ENCODE peak calls at places on chromosomes 4 and X, in ten cellular contexts. One of them, this sample, is unnamed.

GRCh38 chr4:109434007-109434792 is 585 bp downstream of the SEC24B start:
- DNase-seq in lower leg skin: peak
- DNase-seq in Caco-2: peak
- DNase-seq in upper lobe of left lung: no peak
- DNase-seq in tibial artery: peak
- DNase-seq in chondrocyte: no peak
- DNase-seq in AG09309: no peak
- DNase-seq in GM06990: peak
- DNase-seq in PC-9: no peak
- DNase-seq in lung: peak
- DNase-seq in this sample: peak

GRCh38 chrX:103879339-103879738 is 47.3 kb upstream of the RAB9B start:
- DNase-seq in lung: no peak
- DNase-seq in AG09309: no peak
- DNase-seq in GM06990: no peak
- DNase-seq in Caco-2: no peak
- DNase-seq in chondrocyte: no peak
- DNase-seq in lower leg skin: no peak
- DNase-seq in tibial artery: no peak
- DNase-seq in PC-9: no peak
- DNase-seq in upper lobe of left lung: no peak
- DNase-seq in this sample: no peak

GRCh38 chr4:182144621-182145359 is 98.4 kb upstream of the TENM3 start:
- DNase-seq in chondrocyte: no peak
- DNase-seq in lower leg skin: no peak
- DNase-seq in Caco-2: peak
- DNase-seq in upper lobe of left lung: peak
- DNase-seq in PC-9: no peak
- DNase-seq in AG09309: no peak
- DNase-seq in GM06990: peak
- DNase-seq in tibial artery: no peak
- DNase-seq in lung: no peak
- DNase-seq in this sample: peak

GRCh38 chr4:55358668-55359067 is 12.6 kb downstream of the SRD5A3 start:
- DNase-seq in Caco-2: no peak
- DNase-seq in PC-9: peak
- DNase-seq in lower leg skin: no peak
- DNase-seq in GM06990: peak
- DNase-seq in lung: no peak
- DNase-seq in AG09309: peak
- DNase-seq in tibial artery: no peak
- DNase-seq in chondrocyte: no peak
- DNase-seq in upper lobe of left lung: no peak
- DNase-seq in this sample: no peak

GRCh38 chr4:10354225-10354624 is 103.0 kb downstream of the ZNF518B start:
- DNase-seq in GM06990: no peak
- DNase-seq in upper lobe of left lung: no peak
- DNase-seq in Caco-2: no peak
- DNase-seq in lower leg skin: no peak
- DNase-seq in tibial artery: no peak
- DNase-seq in lung: no peak
- DNase-seq in AG09309: no peak
- DNase-seq in PC-9: peak
- DNase-seq in chondrocyte: no peak
- DNase-seq in this sample: no peak

GRCh38 chr4:37958932-37959331 is 1.3 kb upstream of the PTTG2 start:
- DNase-seq in chondrocyte: no peak
- DNase-seq in upper lobe of left lung: no peak
- DNase-seq in Caco-2: no peak
- DNase-seq in tibial artery: no peak
- DNase-seq in AG09309: no peak
- DNase-seq in GM06990: no peak
- DNase-seq in lower leg skin: no peak
- DNase-seq in PC-9: no peak
- DNase-seq in lung: no peak
- DNase-seq in this sample: no peak

GRCh38 chr4:38979081-38979480 is 53.1 kb downstream of the TMEM156 start:
- DNase-seq in chondrocyte: no peak
- DNase-seq in AG09309: no peak
- DNase-seq in Caco-2: no peak
- DNase-seq in tibial artery: no peak
- DNase-seq in PC-9: no peak
- DNase-seq in GM06990: no peak
- DNase-seq in lung: no peak
- DNase-seq in lower leg skin: no peak
- DNase-seq in upper lobe of left lung: no peak
- DNase-seq in this sample: no peak

GRCh38 chrX:41381685-41382084 is 47.7 kb downstream of the DDX3X start:
- DNase-seq in AG09309: peak
- DNase-seq in tibial artery: peak
- DNase-seq in upper lobe of left lung: no peak
- DNase-seq in chondrocyte: no peak
- DNase-seq in lung: no peak
- DNase-seq in GM06990: no peak
- DNase-seq in PC-9: peak
- DNase-seq in Caco-2: peak
- DNase-seq in lower leg skin: peak
- DNase-seq in this sample: peak

GRCh38 chrX:77160301-77160700 is 286.9 kb upstream of the FGF16 start:
- DNase-seq in chondrocyte: no peak
- DNase-seq in PC-9: no peak
- DNase-seq in lower leg skin: no peak
- DNase-seq in GM06990: peak
- DNase-seq in upper lobe of left lung: peak
- DNase-seq in AG09309: no peak
- DNase-seq in lung: no peak
- DNase-seq in Caco-2: peak
- DNase-seq in tibial artery: no peak
- DNase-seq in this sample: no peak

GRCh38 chrX:140425712-140426395 is 79.0 kb downstream of the SOX3 start:
- DNase-seq in GM06990: no peak
- DNase-seq in tibial artery: no peak
- DNase-seq in chondrocyte: no peak
- DNase-seq in lung: no peak
- DNase-seq in lower leg skin: no peak
- DNase-seq in PC-9: no peak
- DNase-seq in Caco-2: no peak
- DNase-seq in upper lobe of left lung: no peak
- DNase-seq in AG09309: no peak
- DNase-seq in this sample: no peak

GRCh38 chrX:50680990-50681389 is 133.0 kb downstream of the SHROOM4 start:
- DNase-seq in GM06990: no peak
- DNase-seq in lower leg skin: no peak
- DNase-seq in PC-9: no peak
- DNase-seq in tibial artery: no peak
- DNase-seq in AG09309: no peak
- DNase-seq in upper lobe of left lung: no peak
- DNase-seq in chondrocyte: no peak
- DNase-seq in lung: no peak
- DNase-seq in Caco-2: no peak
- DNase-seq in this sample: no peak

GRCh38 chrX:49227726-49228125 is 5.4 kb downstream of the CACNA1F start:
- DNase-seq in AG09309: no peak
- DNase-seq in GM06990: no peak
- DNase-seq in lower leg skin: no peak
- DNase-seq in Caco-2: no peak
- DNase-seq in tibial artery: no peak
- DNase-seq in PC-9: no peak
- DNase-seq in upper lobe of left lung: no peak
- DNase-seq in chondrocyte: no peak
- DNase-seq in lung: no peak
- DNase-seq in this sample: no peak

GRCh38 chr4:152115794-152116193 is 355.0 kb upstream of the GATB start:
- DNase-seq in tibial artery: no peak
- DNase-seq in Caco-2: no peak
- DNase-seq in chondrocyte: no peak
- DNase-seq in lung: no peak
- DNase-seq in GM06990: no peak
- DNase-seq in lower leg skin: no peak
- DNase-seq in AG09309: no peak
- DNase-seq in PC-9: no peak
- DNase-seq in upper lobe of left lung: no peak
- DNase-seq in this sample: no peak

GRCh38 chr4:108592674-108592986 is 27.7 kb upstream of the RPL34 start:
- DNase-seq in Caco-2: no peak
- DNase-seq in lower leg skin: no peak
- DNase-seq in GM06990: no peak
- DNase-seq in chondrocyte: no peak
- DNase-seq in PC-9: no peak
- DNase-seq in lung: no peak
- DNase-seq in AG09309: no peak
- DNase-seq in tibial artery: no peak
- DNase-seq in upper lobe of left lung: no peak
- DNase-seq in this sample: no peak

GRCh38 chrX:1444896-1445480 is 7.7 kb downstream of the ASMTL start:
- DNase-seq in lung: no peak
- DNase-seq in chondrocyte: peak
- DNase-seq in tibial artery: peak
- DNase-seq in lower leg skin: no peak
- DNase-seq in PC-9: no peak
- DNase-seq in GM06990: no peak
- DNase-seq in Caco-2: no peak
- DNase-seq in AG09309: no peak
- DNase-seq in upper lobe of left lung: no peak
- DNase-seq in this sample: peak

DNA sequence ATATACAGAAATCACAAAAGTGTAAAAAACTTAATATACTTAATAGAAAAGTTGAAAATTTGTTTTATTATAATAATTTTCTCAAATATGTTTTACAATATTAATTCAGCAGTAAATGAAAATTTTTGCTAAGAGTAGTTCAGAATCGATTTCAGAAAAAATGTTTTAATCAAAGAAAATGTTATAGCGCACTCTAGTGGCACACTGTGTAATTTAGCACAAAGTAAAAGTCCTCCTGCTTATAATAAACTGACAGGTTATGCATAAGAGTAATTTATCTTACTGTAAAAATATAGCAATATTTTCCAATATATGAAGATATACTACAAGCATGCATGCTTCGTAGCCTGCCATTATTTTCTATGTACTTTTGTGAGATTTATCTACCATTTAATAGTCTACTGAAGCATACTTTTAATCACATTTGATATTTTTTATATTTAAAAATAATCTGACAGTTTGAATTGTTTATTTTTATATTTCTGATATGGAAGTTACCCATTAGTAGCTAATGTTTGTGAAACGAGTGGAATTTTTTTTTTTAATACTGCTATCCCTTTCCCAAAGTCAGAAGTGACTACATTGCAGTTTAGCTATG is 217.9 kb upstream of the KLHL4 start:
- DNase-seq in Caco-2: peak
- DNase-seq in AG09309: peak
- DNase-seq in lung: no peak
- DNase-seq in lower leg skin: no peak
- DNase-seq in GM06990: no peak
- DNase-seq in upper lobe of left lung: no peak
- DNase-seq in PC-9: no peak
- DNase-seq in tibial artery: no peak
- DNase-seq in chondrocyte: no peak
- DNase-seq in this sample: no peak
- TF ChIP-seq CTCF in Caco-2: peak
- TF ChIP-seq CTCF in AG09309: peak
- TF ChIP-seq CTCF in lung: no peak
- TF ChIP-seq CTCF in lower leg skin: no peak
- TF ChIP-seq CTCF in GM06990: peak
- TF ChIP-seq CTCF in upper lobe of left lung: no peak
- TF ChIP-seq CTCF in PC-9: peak
- TF ChIP-seq CTCF in tibial artery: no peak
- TF ChIP-seq CTCF in chondrocyte: peak
- TF ChIP-seq CTCF in this sample: peak

DNA sequence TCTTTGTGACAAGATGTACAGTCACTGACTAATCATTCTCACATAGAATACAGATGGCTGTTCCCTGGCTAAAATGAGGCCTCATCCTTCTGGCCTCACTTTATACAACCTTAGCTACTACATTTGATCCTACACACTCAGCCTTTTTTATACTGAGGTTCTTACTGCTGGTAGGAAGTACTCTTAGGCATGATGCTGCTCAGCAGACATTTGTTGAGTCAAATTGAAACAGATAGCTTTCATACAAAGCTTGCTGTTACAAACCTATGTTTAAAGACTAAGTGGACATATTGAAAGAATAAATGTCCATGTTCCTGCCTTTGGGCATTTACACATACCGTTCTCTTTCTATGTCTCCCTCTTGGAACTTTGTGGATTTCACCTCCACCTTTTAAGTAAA is 154.9 kb downstream of the NPFFR2 start:
- DNase-seq in lung: no peak
- DNase-seq in chondrocyte: no peak
- DNase-seq in PC-9: no peak
- DNase-seq in Caco-2: no peak
- DNase-seq in upper lobe of left lung: no peak
- DNase-seq in AG09309: no peak
- DNase-seq in GM06990: no peak
- DNase-seq in lower leg skin: no peak
- DNase-seq in tibial artery: no peak
- DNase-seq in this sample: no peak
- TF ChIP-seq CTCF in lung: no peak
- TF ChIP-seq CTCF in chondrocyte: no peak
- TF ChIP-seq CTCF in PC-9: no peak
- TF ChIP-seq CTCF in Caco-2: no peak
- TF ChIP-seq CTCF in upper lobe of left lung: no peak
- TF ChIP-seq CTCF in AG09309: no peak
- TF ChIP-seq CTCF in GM06990: no peak
- TF ChIP-seq CTCF in lower leg skin: no peak
- TF ChIP-seq CTCF in tibial artery: no peak
- TF ChIP-seq CTCF in this sample: no peak

GRCh38 chr4:60805500-60806313 is 394.4 kb upstream of the ADGRL3 start:
- DNase-seq in Caco-2: peak
- DNase-seq in GM06990: no peak
- DNase-seq in lung: no peak
- DNase-seq in chondrocyte: no peak
- DNase-seq in lower leg skin: no peak
- DNase-seq in AG09309: no peak
- DNase-seq in tibial artery: no peak
- DNase-seq in upper lobe of left lung: no peak
- DNase-seq in PC-9: no peak
- DNase-seq in this sample: no peak
- TF ChIP-seq CTCF in Caco-2: peak
- TF ChIP-seq CTCF in GM06990: peak
- TF ChIP-seq CTCF in lung: peak
- TF ChIP-seq CTCF in chondrocyte: peak
- TF ChIP-seq CTCF in lower leg skin: no peak
- TF ChIP-seq CTCF in AG09309: peak
- TF ChIP-seq CTCF in tibial artery: peak
- TF ChIP-seq CTCF in upper lobe of left lung: peak
- TF ChIP-seq CTCF in PC-9: peak
- TF ChIP-seq CTCF in this sample: peak

DNA sequence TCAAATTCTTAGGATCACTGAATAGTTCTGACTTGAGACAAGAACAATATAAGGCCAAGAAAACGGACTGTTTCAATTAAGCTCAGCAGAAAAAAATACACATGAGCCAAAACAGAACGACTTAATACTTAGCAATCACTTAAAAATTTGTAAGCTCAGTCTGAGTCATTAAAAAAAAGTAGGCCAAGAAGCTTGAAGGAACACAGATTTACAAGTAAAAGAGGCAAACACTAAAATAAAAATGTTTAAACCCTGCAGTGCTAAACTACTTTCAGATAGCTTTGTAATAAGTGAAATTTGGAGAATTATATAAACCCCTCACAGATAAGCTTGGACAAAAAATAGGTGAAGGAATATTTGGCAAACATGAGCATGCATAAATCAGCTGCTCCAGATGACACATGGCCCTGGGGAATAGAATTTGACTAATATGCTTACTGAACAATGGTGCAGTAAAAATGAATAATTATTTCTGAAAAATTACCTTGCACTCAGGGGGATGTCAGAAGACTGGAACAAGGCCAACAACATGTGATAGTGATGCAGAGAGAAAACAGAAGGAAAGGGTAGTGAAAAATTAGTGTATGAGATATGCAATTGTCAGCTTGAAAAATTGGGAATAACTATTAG is 49.6 kb downstream of the LNX1 start:
- DNase-seq in AG09309: peak
- DNase-seq in tibial artery: no peak
- DNase-seq in PC-9: peak
- DNase-seq in chondrocyte: no peak
- DNase-seq in GM06990: no peak
- DNase-seq in lower leg skin: no peak
- DNase-seq in upper lobe of left lung: no peak
- DNase-seq in lung: no peak
- DNase-seq in Caco-2: no peak
- DNase-seq in this sample: no peak
- TF ChIP-seq CTCF in AG09309: no peak
- TF ChIP-seq CTCF in tibial artery: no peak
- TF ChIP-seq CTCF in PC-9: no peak
- TF ChIP-seq CTCF in chondrocyte: no peak
- TF ChIP-seq CTCF in GM06990: no peak
- TF ChIP-seq CTCF in lower leg skin: no peak
- TF ChIP-seq CTCF in upper lobe of left lung: no peak
- TF ChIP-seq CTCF in lung: no peak
- TF ChIP-seq CTCF in Caco-2: no peak
- TF ChIP-seq CTCF in this sample: no peak